ENCODE peak calls at places on chromosomes 13 and 19, in ten cellular contexts. T is HEK293T; K is GM12865; E is EH; A is H54; D is activated naive CD8-positive, alpha-beta T cell treated with anti-CD3 and anti-CD28 coated beads for 36 hours; V is GM04503; W is kidney; X is progenitor cell of endocrine pancreas; M is mesenchymal stem cell. J is an unnamed sample.

GRCh38 chr13:21625366-21625765 is 21.4 kb upstream of the MICU2 start:
- DNase-seq in T (peak; percentile 21), K (peak; percentile 67), E (peak; percentile 48), A (no peak), D (no peak), V (no peak), W (no peak), X (no peak), M (peak; percentile 23), J (no peak)

GRCh38 chr19:57192993-57193392 is 1.7 kb downstream of the ZNF264 start:
- DNase-seq in T (no peak), K (no peak), E (no peak), A (no peak), D (no peak), V (no peak), W (no peak), X (no peak), M (no peak), J (no peak)

GRCh38 chr13:38045278-38046048 is 175.9 kb upstream of the TRPC4 start:
- DNase-seq in T (peak; percentile 37), K (peak; percentile 13), E (peak; percentile 68), A (no peak), D (no peak), V (no peak), W (no peak), X (no peak), M (peak; percentile 61), J (no peak)

GRCh38 chr13:111981006-111981405 is 85.9 kb upstream of the SOX1 start:
- DNase-seq in T (no peak), K (no peak), E (no peak), A (no peak), D (no peak), V (no peak), W (peak; percentile 29), X (no peak), M (no peak), J (no peak)

GRCh38 chr13:42312817-42313431 is 41.0 kb downstream of the AKAP11 start:
- DNase-seq in T (no peak), K (no peak), E (no peak), A (no peak), D (no peak), V (no peak), W (no peak), X (no peak), M (no peak), J (no peak)

GRCh38 chr13:35598233-35598632 is 121.7 kb upstream of the MAB21L1 start:
- DNase-seq in T (no peak), K (no peak), E (no peak), A (no peak), D (no peak), V (no peak), W (no peak), X (no peak), M (no peak), J (no peak)

GRCh38 chr19:46963093-46963734 is 56.4 kb upstream of the NPAS1 start:
- DNase-seq in T (no peak), K (no peak), E (peak; percentile 98), A (no peak), D (no peak), V (peak; percentile 98), W (peak; percentile 29), X (no peak), M (peak; percentile 99), J (no peak)

GRCh38 chr13:97975851-97976550 is 22.5 kb downstream of the IPO5 start:
- DNase-seq in T (peak; percentile 90), K (peak; percentile 93), E (peak; percentile 89), A (peak; percentile 97), D (peak; percentile 95), V (no peak), W (peak; percentile 97), X (peak; percentile 88), M (peak; percentile 86), J (peak; percentile 97)

GRCh38 chr13:42992585-42993122 is 613 bp upstream of the EPSTI1 start:
- DNase-seq in T (no peak), K (peak; percentile 75), E (peak; percentile 9), A (no peak), D (no peak), V (no peak), W (no peak), X (no peak), M (no peak), J (no peak)